ENCODE peak calls at places on chromosomes 11 and 22, in eight cellular contexts. Z is endothelial cell of umbilical vein, J is psoas muscle, V is right atrium auricular region, K is A549, H is sigmoid colon, Y is body of pancreas, D is cardiac muscle cell. C is an unnamed sample. For H3K4me1, the result is how much of the 10 kb centered on the place peaks cover.

GRCh38 chr22:46067159-46068111 is 82.9 kb upstream of the PPARA start:
- DNase-seq in Z (peak), J (peak), V (no peak), K (no peak), H (peak), Y (no peak), D (no peak), C (peak)

GRCh38 chr11:63510360-63511130 is 4.7 kb downstream of the LGALS12 start:
- DNase-seq in Z (no peak), J (peak), V (no peak), K (no peak), H (no peak), Y (peak), D (no peak), C (no peak)

GRCh38 chr11:134592391-134592990 is 180.4 kb upstream of the B3GAT1 start:
- DNase-seq in Z (peak), J (no peak), V (no peak), K (no peak), H (no peak), Y (no peak), D (peak), C (peak)

GRCh38 chr22:41410311-41410751 is 28.6 kb downstream of the TEF start:
- DNase-seq in Z (no peak), J (peak), V (peak), K (no peak), H (peak), Y (peak), D (no peak), C (no peak)

GRCh38 chr22:40281717-40282116 is 64.6 kb upstream of the ADSL start:
- DNase-seq in Z (no peak), J (peak), V (no peak), K (no peak), H (no peak), Y (no peak), D (no peak), C (no peak)

GRCh38 chr11:88979641-88980040 is 86.1 kb downstream of the GRM5 start:
- DNase-seq in Z (no peak), J (no peak), V (no peak), K (no peak), H (no peak), Y (no peak), D (no peak), C (no peak)

GRCh38 chr11:65551572-65552398 is 6.4 kb downstream of the LTBP3 start:
- DNase-seq in Z (peak), J (peak), V (no peak), K (peak), H (no peak), Y (peak), D (peak), C (peak)

GRCh38 chr11:120883404-120884135 is 140.3 kb upstream of the TBCEL start:
- DNase-seq in Z (peak), J (no peak), V (peak), K (no peak), H (no peak), Y (peak), D (peak), C (no peak)

GRCh38 chr11:134951305-134951700 is 539.3 kb upstream of the B3GAT1 start:
- DNase-seq in Z (peak), J (no peak), V (peak), K (no peak), H (no peak), Y (no peak), D (no peak), C (peak)

GRCh38 chr11:88051386-88051785 is 123.9 kb downstream of the RAB38 start:
- DNase-seq in Z (peak), J (no peak), V (no peak), K (no peak), H (no peak), Y (no peak), D (no peak), C (no peak)

GRCh38 chr11:126185200-126186030 is 26.0 kb downstream of the RPUSD4 start:
- DNase-seq in Z (no peak), J (no peak), V (no peak), K (no peak), H (no peak), Y (no peak), D (no peak), C (no peak)

GRCh38 chr11:26510756-26511155 is 61.3 kb downstream of the MUC15 start:
- DNase-seq in Z (no peak), J (no peak), V (no peak), K (no peak), H (no peak), Y (no peak), D (no peak), C (no peak)

GRCh38 chr22:40043086-40043485 is 48.3 kb downstream of the FAM83F start:
- DNase-seq in Z (no peak), J (peak), V (peak), K (no peak), H (peak), Y (peak), D (no peak), C (peak)

GRCh38 chr11:45901646-45902045 is 5.4 kb downstream of the FREY1 start:
- DNase-seq in Z (no peak), J (no peak), V (no peak), K (no peak), H (no peak), Y (no peak), D (no peak), C (no peak)

GRCh38 chr11:128548655-128549255 is 38.6 kb downstream of the ETS1 start:
- DNase-seq in Z (peak), J (peak), V (peak), K (no peak), H (peak), Y (peak), D (peak), C (no peak)
- TF ChIP-seq CTCF in Z (no peak), J (no peak), V (peak), K (no peak), H (no peak), Y (no peak), D (no peak), C (no peak)

GRCh38 chr11:109858152-109858551 is 235.0 kb upstream of the ZC3H12C start:
- DNase-seq in Z (no peak), J (no peak), V (no peak), K (no peak), H (no peak), Y (no peak), D (peak), C (no peak)
- H3K4me1 ChIP-seq in Z (under half), J (under half), V (under half), K (under half), H (under half), Y (under half), D (under half), C (under half)

GRCh38 chr11:117090111-117090706 is 8.0 kb downstream of the SIK3 start:
- DNase-seq in Z (no peak), J (no peak), V (no peak), K (no peak), H (no peak), Y (peak), D (no peak), C (no peak)
- H3K27ac ChIP-seq in Z (no peak), J (peak), V (no peak), K (no peak), H (peak), Y (no peak), D (peak), C (no peak)

GRCh38 chr11:33319965-33320813 is 63.0 kb downstream of the HIPK3 start:
- DNase-seq in Z (no peak), J (no peak), V (no peak), K (no peak), H (no peak), Y (no peak), D (peak), C (no peak)
- TF ChIP-seq CTCF in Z (no peak), J (no peak), V (no peak), K (no peak), H (no peak), Y (no peak), D (no peak), C (peak)